ENCODE peak calls at places on chromosomes 12 and 14, in eight cellular contexts. One of them, this sample, is unnamed.

GRCh38 chr14:96252323-96253052 is 3.5 kb upstream of the BDKRB1 start:
- DNase-seq in effector memory CD8-positive, alpha-beta T cell: no peak
- DNase-seq in stimulated activated CD4-positive, alpha-beta T cell treated with anti-CD3 and anti-CD28 coated beads, Interleukin-1b, Interleukin-23, amount 100 ng/mL, for 24 hours: no peak
- DNase-seq in stimulated activated naive B cell treated with anti-CD40 and anti-IgM and Interleukin-4, amounts not matched to agents 10 μg/mL and 1 μg/mL and 100 μg/mL, for 72 hours: no peak
- DNase-seq in amniotic stem cell: no peak
- DNase-seq in Calu3: no peak
- DNase-seq in RWPE1: no peak
- DNase-seq in colonic mucosa: no peak
- DNase-seq in this sample: no peak

GRCh38 chr12:111506260-111506659 is 92.9 kb downstream of the ATXN2 start:
- DNase-seq in Calu3: no peak
- DNase-seq in colonic mucosa: no peak
- DNase-seq in amniotic stem cell: no peak
- DNase-seq in RWPE1: no peak
- DNase-seq in stimulated activated naive B cell treated with anti-CD40 and anti-IgM and Interleukin-4, amounts not matched to agents 10 μg/mL and 1 μg/mL and 100 μg/mL, for 72 hours: no peak
- DNase-seq in effector memory CD8-positive, alpha-beta T cell: no peak
- DNase-seq in stimulated activated CD4-positive, alpha-beta T cell treated with anti-CD3 and anti-CD28 coated beads, Interleukin-1b, Interleukin-23, amount 100 ng/mL, for 24 hours: no peak
- DNase-seq in this sample: no peak

GRCh38 chr12:41856228-41856627 is 288.4 kb downstream of the GXYLT1 start:
- DNase-seq in colonic mucosa: no peak
- DNase-seq in stimulated activated CD4-positive, alpha-beta T cell treated with anti-CD3 and anti-CD28 coated beads, Interleukin-1b, Interleukin-23, amount 100 ng/mL, for 24 hours: no peak
- DNase-seq in effector memory CD8-positive, alpha-beta T cell: no peak
- DNase-seq in Calu3: no peak
- DNase-seq in amniotic stem cell: no peak
- DNase-seq in stimulated activated naive B cell treated with anti-CD40 and anti-IgM and Interleukin-4, amounts not matched to agents 10 μg/mL and 1 μg/mL and 100 μg/mL, for 72 hours: no peak
- DNase-seq in RWPE1: no peak
- DNase-seq in this sample: no peak

GRCh38 chr14:92513966-92514843 is 624 bp downstream of the RIN3 start:
- DNase-seq in effector memory CD8-positive, alpha-beta T cell: peak
- DNase-seq in Calu3: peak
- DNase-seq in colonic mucosa: peak
- DNase-seq in RWPE1: peak
- DNase-seq in amniotic stem cell: no peak
- DNase-seq in stimulated activated CD4-positive, alpha-beta T cell treated with anti-CD3 and anti-CD28 coated beads, Interleukin-1b, Interleukin-23, amount 100 ng/mL, for 24 hours: no peak
- DNase-seq in stimulated activated naive B cell treated with anti-CD40 and anti-IgM and Interleukin-4, amounts not matched to agents 10 μg/mL and 1 μg/mL and 100 μg/mL, for 72 hours: no peak
- DNase-seq in this sample: peak

GRCh38 chr12:48818831-48819590 is 715 bp downstream of the CACNB3 start:
- DNase-seq in stimulated activated naive B cell treated with anti-CD40 and anti-IgM and Interleukin-4, amounts not matched to agents 10 μg/mL and 1 μg/mL and 100 μg/mL, for 72 hours: no peak
- DNase-seq in amniotic stem cell: no peak
- DNase-seq in colonic mucosa: peak
- DNase-seq in effector memory CD8-positive, alpha-beta T cell: no peak
- DNase-seq in RWPE1: no peak
- DNase-seq in Calu3: peak
- DNase-seq in stimulated activated CD4-positive, alpha-beta T cell treated with anti-CD3 and anti-CD28 coated beads, Interleukin-1b, Interleukin-23, amount 100 ng/mL, for 24 hours: no peak
- DNase-seq in this sample: peak

GRCh38 chr12:51421266-51421884 is 3.3 kb upstream of the SLC4A8 start:
- DNase-seq in colonic mucosa: peak
- DNase-seq in stimulated activated naive B cell treated with anti-CD40 and anti-IgM and Interleukin-4, amounts not matched to agents 10 μg/mL and 1 μg/mL and 100 μg/mL, for 72 hours: peak
- DNase-seq in effector memory CD8-positive, alpha-beta T cell: peak
- DNase-seq in amniotic stem cell: peak
- DNase-seq in Calu3: peak
- DNase-seq in RWPE1: peak
- DNase-seq in stimulated activated CD4-positive, alpha-beta T cell treated with anti-CD3 and anti-CD28 coated beads, Interleukin-1b, Interleukin-23, amount 100 ng/mL, for 24 hours: peak
- DNase-seq in this sample: peak

GRCh38 chr12:49548822-49549648 is 10.2 kb downstream of the KCNH3 start:
- DNase-seq in Calu3: no peak
- DNase-seq in stimulated activated naive B cell treated with anti-CD40 and anti-IgM and Interleukin-4, amounts not matched to agents 10 μg/mL and 1 μg/mL and 100 μg/mL, for 72 hours: no peak
- DNase-seq in effector memory CD8-positive, alpha-beta T cell: no peak
- DNase-seq in stimulated activated CD4-positive, alpha-beta T cell treated with anti-CD3 and anti-CD28 coated beads, Interleukin-1b, Interleukin-23, amount 100 ng/mL, for 24 hours: no peak
- DNase-seq in RWPE1: no peak
- DNase-seq in amniotic stem cell: no peak
- DNase-seq in colonic mucosa: no peak
- DNase-seq in this sample: peak

GRCh38 chr14:105476937-105477658 is 2.5 kb downstream of the CRIP2 start:
- DNase-seq in stimulated activated naive B cell treated with anti-CD40 and anti-IgM and Interleukin-4, amounts not matched to agents 10 μg/mL and 1 μg/mL and 100 μg/mL, for 72 hours: no peak
- DNase-seq in Calu3: no peak
- DNase-seq in amniotic stem cell: no peak
- DNase-seq in RWPE1: no peak
- DNase-seq in colonic mucosa: no peak
- DNase-seq in effector memory CD8-positive, alpha-beta T cell: no peak
- DNase-seq in stimulated activated CD4-positive, alpha-beta T cell treated with anti-CD3 and anti-CD28 coated beads, Interleukin-1b, Interleukin-23, amount 100 ng/mL, for 24 hours: no peak
- DNase-seq in this sample: no peak

GRCh38 chr12:1914116-1914911 is 4.1 kb downstream of the CACNA2D4 start:
- DNase-seq in stimulated activated CD4-positive, alpha-beta T cell treated with anti-CD3 and anti-CD28 coated beads, Interleukin-1b, Interleukin-23, amount 100 ng/mL, for 24 hours: no peak
- DNase-seq in RWPE1: no peak
- DNase-seq in effector memory CD8-positive, alpha-beta T cell: no peak
- DNase-seq in amniotic stem cell: no peak
- DNase-seq in stimulated activated naive B cell treated with anti-CD40 and anti-IgM and Interleukin-4, amounts not matched to agents 10 μg/mL and 1 μg/mL and 100 μg/mL, for 72 hours: no peak
- DNase-seq in Calu3: no peak
- DNase-seq in colonic mucosa: peak
- DNase-seq in this sample: no peak

GRCh38 chr14:55423969-55424368 is 12.3 kb upstream of the ATG14 start:
- DNase-seq in Calu3: no peak
- DNase-seq in stimulated activated naive B cell treated with anti-CD40 and anti-IgM and Interleukin-4, amounts not matched to agents 10 μg/mL and 1 μg/mL and 100 μg/mL, for 72 hours: no peak
- DNase-seq in stimulated activated CD4-positive, alpha-beta T cell treated with anti-CD3 and anti-CD28 coated beads, Interleukin-1b, Interleukin-23, amount 100 ng/mL, for 24 hours: no peak
- DNase-seq in effector memory CD8-positive, alpha-beta T cell: no peak
- DNase-seq in colonic mucosa: no peak
- DNase-seq in RWPE1: no peak
- DNase-seq in amniotic stem cell: no peak
- DNase-seq in this sample: no peak

GRCh38 chr12:48773686-48774085 is 15.2 kb downstream of the ADCY6 start:
- DNase-seq in amniotic stem cell: no peak
- DNase-seq in stimulated activated CD4-positive, alpha-beta T cell treated with anti-CD3 and anti-CD28 coated beads, Interleukin-1b, Interleukin-23, amount 100 ng/mL, for 24 hours: no peak
- DNase-seq in RWPE1: no peak
- DNase-seq in effector memory CD8-positive, alpha-beta T cell: no peak
- DNase-seq in colonic mucosa: no peak
- DNase-seq in stimulated activated naive B cell treated with anti-CD40 and anti-IgM and Interleukin-4, amounts not matched to agents 10 μg/mL and 1 μg/mL and 100 μg/mL, for 72 hours: no peak
- DNase-seq in Calu3: no peak
- DNase-seq in this sample: no peak

GRCh38 chr12:32217354-32218310 is 111.0 kb downstream of the BICD1 start:
- DNase-seq in effector memory CD8-positive, alpha-beta T cell: no peak
- DNase-seq in stimulated activated CD4-positive, alpha-beta T cell treated with anti-CD3 and anti-CD28 coated beads, Interleukin-1b, Interleukin-23, amount 100 ng/mL, for 24 hours: no peak
- DNase-seq in Calu3: no peak
- DNase-seq in stimulated activated naive B cell treated with anti-CD40 and anti-IgM and Interleukin-4, amounts not matched to agents 10 μg/mL and 1 μg/mL and 100 μg/mL, for 72 hours: no peak
- DNase-seq in RWPE1: peak
- DNase-seq in amniotic stem cell: peak
- DNase-seq in colonic mucosa: no peak
- DNase-seq in this sample: peak

This sample was measured in transverse colon.